ENCODE peak calls at places on chromosomes 16 and 17, in ten cellular contexts. A, M, R, B, U, H, F, L, Q and J are unnamed samples.
A peak's percentile ranks its signal among the peaks of the same experiment; 100 is the strongest.

GRCh38 chr16:64167851-64168770 is 953.8 kb downstream of the CDH11 start:
- DNase-seq in U (no peak), R (no peak), B (no peak), Q (no peak), F (no peak), M (no peak), A (no peak), H (no peak), L (no peak), J (no peak)

GRCh38 chr16:75385507-75386152 is 47.7 kb downstream of the CFDP1 start:
- DNase-seq in Q (peak; percentile 59), R (no peak), M (peak; percentile 21), F (no peak), H (no peak), L (peak; percentile 93), U (peak; percentile 94), A (no peak), B (no peak), J (no peak)

GRCh38 chr17:78409191-78409621 is 30.8 kb downstream of the PGS1 start:
- DNase-seq in R (peak; percentile 43), U (no peak), M (no peak), H (peak; percentile 73), L (no peak), Q (no peak), B (no peak), A (peak; percentile 91), F (no peak), J (peak; percentile 53)

GRCh38 chr17:3693829-3694231 is 2.1 kb downstream of the P2RX5 start:
- DNase-seq in F (no peak), A (peak; percentile 27), B (no peak), M (no peak), R (no peak), Q (no peak), U (no peak), L (no peak), H (no peak), J (no peak)

GRCh38 chr16:51095114-51095872 is 55.8 kb downstream of the SALL1 start:
- DNase-seq in B (no peak), U (no peak), L (no peak), Q (no peak), F (no peak), M (no peak), R (no peak), H (no peak), A (no peak), J (no peak)

GRCh38 chr17:29212681-29213121 is 32.5 kb upstream of the MYO18A start:
- DNase-seq in Q (peak; percentile 81), M (no peak), U (no peak), R (no peak), F (no peak), A (no peak), B (no peak), H (no peak), L (peak; percentile 83), J (no peak)

GRCh38 chr17:53719229-53719628 is 103.5 kb upstream of the KIF2B start:
- DNase-seq in F (no peak), B (no peak), H (no peak), A (no peak), M (no peak), L (no peak), R (no peak), Q (peak; percentile 7), U (no peak), J (no peak)

GRCh38 chr17:67546578-67547527 is 169.8 kb downstream of the PITPNC1 start:
- DNase-seq in Q (no peak), R (no peak), F (no peak), B (peak; percentile 44), H (no peak), A (peak; percentile 79), U (peak; percentile 69), M (no peak), L (peak; percentile 38), J (peak; percentile 81)

GRCh38 chr17:45341389-45342158 is 24.8 kb upstream of the MAP3K14 start:
- DNase-seq in B (peak; percentile 72), H (no peak), Q (peak; percentile 60), L (peak; percentile 94), R (peak; percentile 88), U (peak; percentile 88), F (peak; percentile 90), A (peak; percentile 7), M (peak; percentile 96), J (peak; percentile 85)

GRCh38 chr17:13561606-13562270 is 40.0 kb downstream of the HS3ST3A1 start:
- DNase-seq in B (no peak), Q (no peak), A (peak; percentile 8), L (no peak), R (no peak), F (no peak), U (no peak), M (peak; percentile 52), H (no peak), J (no peak)

GRCh38 chr17:14471052-14471451 is 170.2 kb downstream of the HS3ST3B1 start:
- DNase-seq in B (no peak), U (peak; percentile 88), H (no peak), F (no peak), L (peak; percentile 90), Q (peak; percentile 21), M (peak; percentile 50), R (no peak), A (peak; percentile 11), J (no peak)

GRCh38 chr17:73773702-73774101 is 129.5 kb upstream of the SDK2 start:
- DNase-seq in M (no peak), B (no peak), H (no peak), U (peak; percentile 54), R (no peak), F (no peak), L (peak; percentile 57), Q (no peak), A (no peak), J (no peak)

DNA sequence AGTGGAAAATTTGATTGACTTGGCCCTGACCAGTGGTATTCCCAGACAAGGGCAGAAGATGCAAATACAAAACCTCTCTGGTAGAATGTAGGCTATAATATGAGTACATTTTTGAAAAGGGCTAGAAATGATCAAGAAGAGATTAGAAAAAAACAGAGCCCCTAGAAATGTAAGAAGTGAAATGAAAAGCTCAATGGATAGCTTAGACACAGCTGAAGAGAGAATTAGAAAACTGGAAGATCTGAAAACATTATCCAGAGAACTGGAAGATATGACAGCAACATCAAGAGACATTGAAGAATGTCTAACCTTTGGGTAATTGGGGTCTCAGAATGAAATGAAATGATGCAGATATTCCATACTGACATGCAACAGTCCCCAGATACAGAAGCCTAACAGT is 105.2 kb upstream of the ZNF750 start:
- DNase-seq in R (no peak), H (no peak), B (no peak), U (no peak), L (no peak), F (no peak), A (no peak), M (no peak), Q (no peak), J (no peak)
- H3K27ac ChIP-seq in R (no peak overlapping the region), H (no peak overlapping the region), B (no peak overlapping the region), U (no peak overlapping the region), L (no peak overlapping the region), F (no peak overlapping the region), A (no peak overlapping the region), M (no peak overlapping the region), Q (no peak overlapping the region), J (no peak overlapping the region)

GRCh38 chr16:3101841-3102470 is 2.9 kb upstream of the ZSCAN10 start:
- DNase-seq in U (no peak), F (peak; percentile 61), Q (no peak), A (no peak), R (no peak), M (no peak), H (no peak), L (no peak), B (peak; percentile 26), J (peak; percentile 69)

GRCh38 chr16:3101018-3101840 is 2.1 kb upstream of the ZSCAN10 start:
- DNase-seq in H (no peak), Q (no peak), M (peak; percentile 59), R (no peak), A (no peak), F (peak; percentile 68), L (peak; percentile 61), U (peak; percentile 24), B (no peak), J (no peak)

GRCh38 chr16:3112058-3112880 is at the start of gene ZNF205:
- DNase-seq in F (peak; percentile 92), A (peak; percentile 85), M (peak; percentile 94), U (peak; percentile 79), H (peak; percentile 64), R (peak; percentile 87), Q (peak; percentile 71), L (peak; percentile 76), B (peak; percentile 72), J (peak; percentile 78)

GRCh38 chr16:3106205-3106928 is 6.0 kb upstream of the ZNF205 start:
- DNase-seq in M (peak; percentile 91), A (peak; percentile 95), B (peak; percentile 91), R (peak; percentile 96), H (peak; percentile 93), F (peak; percentile 97), Q (peak; percentile 84), L (peak; percentile 93), U (peak; percentile 85), J (peak; percentile 91)
- H3K27ac ChIP-seq in M (peak overlapping the region; percentile 95), A (peak overlapping the region; percentile 78), B (peak overlapping the region; percentile 86), R (peak overlapping the region; percentile 59), H (peak overlapping the region; percentile 80), F (peak overlapping the region; percentile 85), Q (peak overlapping the region; percentile 49), L (no peak overlapping the region), U (peak overlapping the region; percentile 16), J (peak overlapping the region; percentile 87)

DNA sequence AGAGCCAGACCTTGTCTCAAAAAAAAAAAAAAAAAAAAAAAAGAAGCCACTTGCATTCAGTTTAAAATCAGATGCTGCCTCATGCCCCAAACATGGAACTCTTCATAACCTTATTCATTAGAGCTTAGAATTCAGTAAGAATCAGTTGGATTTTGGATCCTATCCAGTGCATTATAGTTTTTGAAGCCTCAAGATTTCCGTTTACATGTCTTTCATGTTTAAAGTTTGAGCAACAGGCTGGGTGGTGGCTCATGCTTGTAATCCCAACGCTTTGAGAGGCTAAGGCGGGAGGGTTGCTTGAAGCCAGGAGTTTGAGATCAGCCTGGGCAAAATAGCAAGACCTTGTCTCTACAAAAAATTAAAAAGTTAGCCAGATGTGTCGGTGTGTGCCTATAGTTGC is 54.9 kb downstream of the SNTB2 start:
- DNase-seq in M (no peak), U (peak; percentile 36), A (no peak), F (no peak), R (no peak), H (no peak), Q (no peak), B (no peak), L (peak; percentile 52), J (no peak)
- H3K27ac ChIP-seq in M (no peak overlapping the region), U (no peak overlapping the region), A (no peak overlapping the region), F (no peak overlapping the region), R (no peak overlapping the region), H (peak overlapping the region; percentile 19), Q (no peak overlapping the region), B (no peak overlapping the region), L (peak overlapping the region; percentile 5), J (no peak overlapping the region)

DNA sequence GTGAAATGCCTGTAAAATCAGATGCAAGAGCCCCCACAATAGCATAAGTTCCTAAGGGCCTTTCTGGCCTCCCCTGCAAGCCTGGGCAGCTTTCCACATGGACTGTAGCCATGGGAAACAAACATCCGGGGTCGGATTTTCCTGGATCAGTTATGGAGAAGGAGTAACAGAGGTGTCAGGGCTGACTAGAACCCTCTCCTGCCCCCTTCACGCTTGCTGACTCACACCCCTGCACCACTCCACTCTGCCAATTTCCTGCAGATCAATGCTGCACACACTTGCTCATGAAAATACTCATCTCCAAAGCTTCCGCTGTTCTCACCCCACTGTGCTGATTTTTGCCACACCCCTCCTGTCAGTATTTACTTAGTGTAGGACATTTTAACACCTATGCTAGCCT is 258.5 kb downstream of the CBLN1 start:
- DNase-seq in H (no peak), M (no peak), A (no peak), R (no peak), L (peak; percentile 9), F (no peak), Q (peak; percentile 89), U (peak; percentile 53), B (no peak), J (no peak)
- H3K27ac ChIP-seq in H (no peak overlapping the region), M (no peak overlapping the region), A (no peak overlapping the region), R (no peak overlapping the region), L (no peak overlapping the region), F (no peak overlapping the region), Q (peak overlapping the region; percentile 90), U (no peak overlapping the region), B (no peak overlapping the region), J (no peak overlapping the region)